ENCODE peak calls at places on chromosomes 1 and 21, in seven cellular contexts. One of them, this sample, is unnamed.

GRCh38 chr1:79197421-79197820 is 190.9 kb upstream of the ADGRL4 start:
- DNase-seq in transverse colon: no peak
- DNase-seq in stomach: no peak
- DNase-seq in GM23338: peak; percentile 55
- DNase-seq in esophagus muscularis mucosa: no peak
- DNase-seq in suprapubic skin: no peak
- DNase-seq in sigmoid colon: no peak
- DNase-seq in this sample: no peak

GRCh38 chr1:90778487-90778886 is 61.4 kb upstream of the BARHL2 start:
- DNase-seq in transverse colon: no peak
- DNase-seq in stomach: no peak
- DNase-seq in GM23338: no peak
- DNase-seq in esophagus muscularis mucosa: no peak
- DNase-seq in suprapubic skin: no peak
- DNase-seq in sigmoid colon: no peak
- DNase-seq in this sample: no peak

GRCh38 chr1:192474080-192474683 is 101.4 kb upstream of the RGS1 start:
- DNase-seq in transverse colon: no peak
- DNase-seq in stomach: no peak
- DNase-seq in GM23338: peak; percentile 71
- DNase-seq in esophagus muscularis mucosa: no peak
- DNase-seq in suprapubic skin: no peak
- DNase-seq in sigmoid colon: no peak
- DNase-seq in this sample: no peak

GRCh38 chr1:243501002-243501401 is 245.2 kb downstream of the SDCCAG8 start:
- DNase-seq in transverse colon: no peak
- DNase-seq in stomach: no peak
- DNase-seq in GM23338: no peak
- DNase-seq in esophagus muscularis mucosa: peak; percentile 47
- DNase-seq in suprapubic skin: no peak
- DNase-seq in sigmoid colon: no peak
- DNase-seq in this sample: no peak

GRCh38 chr1:153087692-153088091 is 6.6 kb downstream of the SPRR2E start:
- DNase-seq in transverse colon: no peak
- DNase-seq in stomach: no peak
- DNase-seq in GM23338: no peak
- DNase-seq in esophagus muscularis mucosa: no peak
- DNase-seq in suprapubic skin: no peak
- DNase-seq in sigmoid colon: no peak
- DNase-seq in this sample: no peak

GRCh38 chr1:222105861-222106260 is 364.0 kb upstream of the DUSP10 start:
- DNase-seq in transverse colon: no peak
- DNase-seq in stomach: no peak
- DNase-seq in GM23338: no peak
- DNase-seq in esophagus muscularis mucosa: peak; percentile 91
- DNase-seq in suprapubic skin: no peak
- DNase-seq in sigmoid colon: no peak
- DNase-seq in this sample: no peak

GRCh38 chr1:43796111-43796581 is 88.8 kb downstream of the ST3GAL3 start:
- DNase-seq in transverse colon: no peak
- DNase-seq in stomach: no peak
- DNase-seq in GM23338: no peak
- DNase-seq in esophagus muscularis mucosa: no peak
- DNase-seq in suprapubic skin: no peak
- DNase-seq in sigmoid colon: no peak
- DNase-seq in this sample: no peak

GRCh38 chr21:43893536-43894205 is 28.6 kb downstream of the AGPAT3 start:
- DNase-seq in transverse colon: no peak
- DNase-seq in stomach: peak; percentile 49
- DNase-seq in GM23338: no peak
- DNase-seq in esophagus muscularis mucosa: no peak
- DNase-seq in suprapubic skin: peak; percentile 61
- DNase-seq in sigmoid colon: peak; percentile 63
- DNase-seq in this sample: peak; percentile 42

GRCh38 chr1:167420510-167420909 is 97.8 kb downstream of the CD247 start:
- DNase-seq in transverse colon: no peak
- DNase-seq in stomach: no peak
- DNase-seq in GM23338: peak; percentile 21
- DNase-seq in esophagus muscularis mucosa: no peak
- DNase-seq in suprapubic skin: no peak
- DNase-seq in sigmoid colon: no peak
- DNase-seq in this sample: no peak

DNA sequence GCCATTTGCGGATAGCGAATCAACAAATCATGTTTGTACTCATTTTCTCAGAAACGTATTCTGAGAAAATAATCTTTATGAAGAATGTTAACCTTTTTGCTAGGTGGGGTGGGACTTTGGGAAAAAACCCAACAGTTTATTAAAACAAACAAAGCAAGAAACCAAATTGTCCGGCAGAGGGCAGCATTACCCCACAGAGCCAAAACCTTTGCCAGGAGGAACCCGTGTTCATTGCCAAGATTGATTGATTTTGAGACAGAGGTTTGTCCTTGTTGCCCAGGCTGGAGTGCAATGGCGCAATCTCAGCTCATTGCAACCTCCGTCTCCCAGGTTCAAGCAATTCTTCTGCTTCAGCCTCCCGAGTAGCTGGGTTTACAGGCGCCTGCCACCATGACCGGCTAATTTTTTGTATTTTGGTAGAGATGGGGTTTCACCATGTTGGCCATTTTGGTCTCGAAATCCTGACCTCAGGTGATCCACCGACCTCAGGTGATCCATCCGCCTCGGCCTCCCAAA is 70.8 kb upstream of the RHOU start:
- DNase-seq in transverse colon: peak; percentile 84
- DNase-seq in stomach: peak; percentile 85
- DNase-seq in GM23338: peak; percentile 88
- DNase-seq in esophagus muscularis mucosa: peak; percentile 91
- DNase-seq in suprapubic skin: peak; percentile 88
- DNase-seq in sigmoid colon: peak; percentile 84
- DNase-seq in this sample: peak; percentile 64
- TF ChIP-seq POLR2AphosphoS5 in transverse colon: no peak
- TF ChIP-seq POLR2AphosphoS5 in stomach: no peak
- TF ChIP-seq POLR2AphosphoS5 in GM23338: no peak
- TF ChIP-seq POLR2AphosphoS5 in esophagus muscularis mucosa: no peak
- TF ChIP-seq POLR2AphosphoS5 in suprapubic skin: no peak
- TF ChIP-seq POLR2AphosphoS5 in sigmoid colon: no peak
- TF ChIP-seq POLR2AphosphoS5 in this sample: no peak

GRCh38 chr1:223748773-223749733 is 36.7 kb downstream of the CAPN2 start:
- DNase-seq in transverse colon: peak; percentile 71
- DNase-seq in stomach: peak; percentile 78
- DNase-seq in GM23338: peak; percentile 66
- DNase-seq in esophagus muscularis mucosa: peak; percentile 94
- DNase-seq in suprapubic skin: peak; percentile 86
- DNase-seq in sigmoid colon: peak; percentile 82
- DNase-seq in this sample: peak; percentile 96
- H3K4me3 ChIP-seq in transverse colon: peak overlapping the region; percentile 34
- H3K4me3 ChIP-seq in stomach: peak overlapping the region; percentile 49
- H3K4me3 ChIP-seq in GM23338: peak overlapping the region; percentile 84
- H3K4me3 ChIP-seq in esophagus muscularis mucosa: peak overlapping the region; percentile 52
- H3K4me3 ChIP-seq in suprapubic skin: peak overlapping the region; percentile 42
- H3K4me3 ChIP-seq in sigmoid colon: peak overlapping the region; percentile 30
- H3K4me3 ChIP-seq in this sample: no peak overlapping the region

GRCh38 chr1:200302893-200303250 is 107.0 kb downstream of the ZNF281 start:
- DNase-seq in transverse colon: no peak
- DNase-seq in stomach: peak; percentile 37
- DNase-seq in GM23338: peak; percentile 50
- DNase-seq in esophagus muscularis mucosa: no peak
- DNase-seq in suprapubic skin: no peak
- DNase-seq in sigmoid colon: no peak
- DNase-seq in this sample: peak; percentile 34
- H3K4me1 ChIP-seq in transverse colon: peaks cover 4% of the 10 kb centered on the region
- H3K4me1 ChIP-seq in stomach: peaks cover 16% of the 10 kb centered on the region
- H3K4me1 ChIP-seq in GM23338: peaks cover 33% of the 10 kb centered on the region
- H3K4me1 ChIP-seq in esophagus muscularis mucosa: peaks cover 14% of the 10 kb centered on the region
- H3K4me1 ChIP-seq in suprapubic skin: peaks cover 12% of the 10 kb centered on the region
- H3K4me1 ChIP-seq in sigmoid colon: peaks cover 16% of the 10 kb centered on the region
- H3K4me1 ChIP-seq in this sample: no peaks in the 10 kb centered on the region

GRCh38 chr1:231986631-231987291 is 360.2 kb downstream of the DISC1 start:
- DNase-seq in transverse colon: no peak
- DNase-seq in stomach: no peak
- DNase-seq in GM23338: no peak
- DNase-seq in esophagus muscularis mucosa: no peak
- DNase-seq in suprapubic skin: no peak
- DNase-seq in sigmoid colon: peak; percentile 69
- DNase-seq in this sample: no peak

GRCh38 chr1:231985624-231986023 is 359.0 kb downstream of the DISC1 start:
- DNase-seq in transverse colon: no peak
- DNase-seq in stomach: no peak
- DNase-seq in GM23338: no peak
- DNase-seq in esophagus muscularis mucosa: no peak
- DNase-seq in suprapubic skin: no peak
- DNase-seq in sigmoid colon: no peak
- DNase-seq in this sample: no peak

GRCh38 chr1:231991231-231991630 is 364.6 kb downstream of the DISC1 start:
- DNase-seq in transverse colon: no peak
- DNase-seq in stomach: no peak
- DNase-seq in GM23338: no peak
- DNase-seq in esophagus muscularis mucosa: no peak
- DNase-seq in suprapubic skin: no peak
- DNase-seq in sigmoid colon: no peak
- DNase-seq in this sample: no peak

GRCh38 chr1:231993968-231994455 is 367.4 kb downstream of the DISC1 start:
- DNase-seq in transverse colon: no peak
- DNase-seq in stomach: no peak
- DNase-seq in GM23338: no peak
- DNase-seq in esophagus muscularis mucosa: no peak
- DNase-seq in suprapubic skin: no peak
- DNase-seq in sigmoid colon: no peak
- DNase-seq in this sample: no peak

GRCh38 chr1:231990388-231990787 is 363.8 kb downstream of the DISC1 start:
- DNase-seq in transverse colon: no peak
- DNase-seq in stomach: no peak
- DNase-seq in GM23338: no peak
- DNase-seq in esophagus muscularis mucosa: no peak
- DNase-seq in suprapubic skin: no peak
- DNase-seq in sigmoid colon: no peak
- DNase-seq in this sample: no peak
- TF ChIP-seq POLR2AphosphoS5 in transverse colon: no peak
- TF ChIP-seq POLR2AphosphoS5 in stomach: no peak
- TF ChIP-seq POLR2AphosphoS5 in GM23338: no peak
- TF ChIP-seq POLR2AphosphoS5 in esophagus muscularis mucosa: peak; percentile 59
- TF ChIP-seq POLR2AphosphoS5 in suprapubic skin: no peak
- TF ChIP-seq POLR2AphosphoS5 in sigmoid colon: no peak
- TF ChIP-seq POLR2AphosphoS5 in this sample: no peak

GRCh38 chr1:196655037-196655436 is 3.2 kb downstream of the CFH start:
- DNase-seq in transverse colon: no peak
- DNase-seq in stomach: no peak
- DNase-seq in GM23338: no peak
- DNase-seq in esophagus muscularis mucosa: no peak
- DNase-seq in suprapubic skin: no peak
- DNase-seq in sigmoid colon: no peak
- DNase-seq in this sample: no peak
- H3K4me3 ChIP-seq in transverse colon: no peak overlapping the region
- H3K4me3 ChIP-seq in stomach: peak overlapping the region; percentile 22
- H3K4me3 ChIP-seq in GM23338: no peak overlapping the region
- H3K4me3 ChIP-seq in esophagus muscularis mucosa: peak overlapping the region; percentile 0
- H3K4me3 ChIP-seq in suprapubic skin: peak overlapping the region; percentile 29
- H3K4me3 ChIP-seq in sigmoid colon: no peak overlapping the region
- H3K4me3 ChIP-seq in this sample: no peak overlapping the region

DNA sequence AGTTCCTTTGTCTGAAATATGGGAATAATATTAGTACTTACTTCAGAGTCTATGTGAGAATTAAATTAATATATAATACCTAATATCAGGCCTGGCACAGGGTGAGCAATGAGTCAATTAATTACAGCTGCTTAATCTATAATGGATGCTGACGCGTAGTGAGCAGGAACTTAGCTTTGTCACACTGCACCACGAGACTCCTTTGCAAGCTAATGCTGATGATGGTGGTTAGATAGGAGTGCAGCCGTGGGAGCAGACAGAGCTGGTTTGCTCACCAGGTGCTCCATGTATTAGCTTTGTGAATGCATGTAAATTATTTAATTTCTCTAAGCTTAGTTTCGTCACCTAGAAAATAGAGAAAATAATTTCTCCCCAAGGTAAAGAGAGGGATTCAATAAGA is 35.1 kb downstream of the KCNJ15 start:
- DNase-seq in transverse colon: no peak
- DNase-seq in stomach: no peak
- DNase-seq in GM23338: no peak
- DNase-seq in esophagus muscularis mucosa: no peak
- DNase-seq in suprapubic skin: no peak
- DNase-seq in sigmoid colon: no peak
- DNase-seq in this sample: no peak
- H3K4me1 ChIP-seq in transverse colon: peaks cover 6% of the 10 kb centered on the region
- H3K4me1 ChIP-seq in stomach: peaks cover 48% of the 10 kb centered on the region
- H3K4me1 ChIP-seq in GM23338: peaks cover 13% of the 10 kb centered on the region
- H3K4me1 ChIP-seq in esophagus muscularis mucosa: peaks cover 7% of the 10 kb centered on the region
- H3K4me1 ChIP-seq in suprapubic skin: peaks cover 38% of the 10 kb centered on the region
- H3K4me1 ChIP-seq in sigmoid colon: peaks cover 8% of the 10 kb centered on the region
- H3K4me1 ChIP-seq in this sample: peaks cover 32% of the 10 kb centered on the region

DNA sequence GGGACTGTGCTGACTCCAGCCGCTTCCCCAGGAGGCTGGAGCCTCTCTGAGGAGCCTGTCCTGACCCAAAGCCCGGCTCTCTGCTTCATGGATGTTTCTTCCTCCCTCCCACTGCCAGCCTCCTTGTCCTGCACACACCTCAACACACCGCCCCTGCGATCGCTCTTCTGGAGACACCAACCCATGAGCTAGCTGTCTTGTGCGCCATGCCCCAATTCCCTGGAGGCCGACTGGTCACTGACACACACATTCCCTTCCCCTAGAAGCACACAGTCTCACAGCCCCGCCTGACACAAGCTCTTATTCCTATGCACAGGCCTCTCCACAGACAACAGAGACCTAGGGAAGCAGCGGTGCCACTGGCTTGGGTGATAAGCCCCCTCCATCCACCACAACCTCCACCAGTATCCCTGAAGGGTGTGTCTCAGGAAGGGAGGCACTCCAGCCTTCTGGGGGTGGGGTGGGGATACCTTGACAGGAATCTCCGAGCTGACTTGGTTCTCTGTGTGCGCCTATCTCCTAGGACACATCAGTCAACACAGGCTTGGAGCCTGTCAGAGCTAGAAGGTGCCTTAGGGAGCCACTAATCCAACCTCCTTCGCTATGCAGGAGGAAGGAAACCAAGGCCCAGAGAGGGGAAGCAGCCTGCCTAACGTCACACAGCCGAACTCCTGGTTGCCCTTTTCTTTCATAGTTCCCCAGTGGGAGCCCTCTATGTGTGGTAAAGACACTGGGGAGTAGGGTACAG is 31.1 kb downstream of the AHDC1 start:
- DNase-seq in transverse colon: no peak
- DNase-seq in stomach: no peak
- DNase-seq in GM23338: no peak
- DNase-seq in esophagus muscularis mucosa: no peak
- DNase-seq in suprapubic skin: no peak
- DNase-seq in sigmoid colon: peak; percentile 75
- DNase-seq in this sample: no peak
- TF ChIP-seq POLR2AphosphoS5 in transverse colon: no peak
- TF ChIP-seq POLR2AphosphoS5 in stomach: no peak
- TF ChIP-seq POLR2AphosphoS5 in GM23338: no peak
- TF ChIP-seq POLR2AphosphoS5 in esophagus muscularis mucosa: no peak
- TF ChIP-seq POLR2AphosphoS5 in suprapubic skin: no peak
- TF ChIP-seq POLR2AphosphoS5 in sigmoid colon: no peak
- TF ChIP-seq POLR2AphosphoS5 in this sample: no peak

GRCh38 chr1:217275617-217276398 is 355.1 kb downstream of the GPATCH2 start:
- DNase-seq in transverse colon: no peak
- DNase-seq in stomach: no peak
- DNase-seq in GM23338: no peak
- DNase-seq in esophagus muscularis mucosa: no peak
- DNase-seq in suprapubic skin: no peak
- DNase-seq in sigmoid colon: no peak
- DNase-seq in this sample: no peak
- H3K4me3 ChIP-seq in transverse colon: no peak overlapping the region
- H3K4me3 ChIP-seq in stomach: no peak overlapping the region
- H3K4me3 ChIP-seq in GM23338: no peak overlapping the region
- H3K4me3 ChIP-seq in esophagus muscularis mucosa: no peak overlapping the region
- H3K4me3 ChIP-seq in suprapubic skin: no peak overlapping the region
- H3K4me3 ChIP-seq in sigmoid colon: no peak overlapping the region
- H3K4me3 ChIP-seq in this sample: no peak overlapping the region

This sample was measured in upper lobe of left lung.